ENCODE peak calls at places on chromosomes 1 and 21, in ten cellular contexts. Y, S, Z, B, H, A, L, E, M and W are unnamed samples.

GRCh38 chr1:224721000-224721399 is 104.9 kb downstream of the CNIH3 start:
- DNase-seq in Y (no peak), S (no peak), Z (no peak), B (no peak), H (no peak), A (no peak), L (no peak), E (no peak), M (no peak), W (no peak)

GRCh38 chr21:25094695-25095094 is 512.6 kb downstream of the MRPL39 start:
- DNase-seq in Y (no peak), S (no peak), Z (no peak), B (no peak), H (no peak), A (no peak), L (no peak), E (no peak), M (no peak), W (no peak)

GRCh38 chr1:77671836-77672235 is 10.6 kb downstream of the ZZZ3 start:
- DNase-seq in Y (no peak), S (no peak), Z (no peak), B (no peak), H (peak), A (no peak), L (no peak), E (no peak), M (no peak), W (no peak)

GRCh38 chr1:22447581-22448215 is 4.0 kb upstream of the ZBTB40 start:
- DNase-seq in Y (peak), S (no peak), Z (no peak), B (no peak), H (peak), A (no peak), L (no peak), E (no peak), M (no peak), W (no peak)

GRCh38 chr21:33924766-33925100 is 9.1 kb upstream of the ATP5PO start:
- DNase-seq in Y (no peak), S (no peak), Z (no peak), B (no peak), H (no peak), A (no peak), L (no peak), E (no peak), M (no peak), W (no peak)

GRCh38 chr1:161133220-161133740 is 813 bp upstream of the DEDD start:
- DNase-seq in Y (no peak), S (no peak), Z (no peak), B (no peak), H (no peak), A (no peak), L (no peak), E (no peak), M (no peak), W (no peak)

GRCh38 chr21:35529141-35529863 is 480.2 kb upstream of the RUNX1 start:
- DNase-seq in Y (no peak), S (no peak), Z (no peak), B (no peak), H (no peak), A (no peak), L (no peak), E (no peak), M (peak), W (no peak)

GRCh38 chr1:11858613-11858967 is at the start of gene NPPB:
- DNase-seq in Y (no peak), S (no peak), Z (no peak), B (no peak), H (no peak), A (no peak), L (no peak), E (no peak), M (no peak), W (no peak)

GRCh38 chr1:240000634-240001033 is 91.0 kb upstream of the FMN2 start:
- DNase-seq in Y (no peak), S (no peak), Z (peak), B (no peak), H (peak), A (no peak), L (no peak), E (no peak), M (no peak), W (no peak)

GRCh38 chr1:212752256-212752933 is 39.2 kb downstream of the NSL1 start:
- DNase-seq in Y (no peak), S (no peak), Z (no peak), B (no peak), H (peak), A (no peak), L (no peak), E (no peak), M (no peak), W (no peak)

GRCh38 chr1:226649780-226650179 is 89.3 kb downstream of the ITPKB start:
- DNase-seq in Y (peak), S (peak), Z (no peak), B (no peak), H (peak), A (no peak), L (no peak), E (peak), M (peak), W (no peak)

GRCh38 chr1:43992232-43992995 is 1.0 kb downstream of the CCDC24 start:
- DNase-seq in Y (no peak), S (no peak), Z (no peak), B (no peak), H (no peak), A (no peak), L (no peak), E (no peak), M (no peak), W (no peak)

GRCh38 chr1:67558449-67559193 is 126.4 kb upstream of the GADD45A start:
- DNase-seq in Y (no peak), S (no peak), Z (no peak), B (no peak), H (no peak), A (no peak), L (no peak), E (no peak), M (no peak), W (no peak)

GRCh38 chr1:7495894-7496293 is 275.2 kb upstream of the VAMP3 start:
- DNase-seq in Y (peak), S (no peak), Z (no peak), B (no peak), H (no peak), A (no peak), L (no peak), E (no peak), M (no peak), W (no peak)

GRCh38 chr1:212152869-212153268 is 117.3 kb downstream of the DTL start:
- DNase-seq in Y (no peak), S (no peak), Z (no peak), B (no peak), H (no peak), A (no peak), L (no peak), E (no peak), M (no peak), W (no peak)

GRCh38 chr1:84386716-84387479 is 11.4 kb upstream of the DNASE2B start:
- DNase-seq in Y (no peak), S (no peak), Z (no peak), B (no peak), H (peak), A (no peak), L (no peak), E (no peak), M (peak), W (no peak)

GRCh38 chr1:33297911-33298622 is 22.8 kb downstream of the A3GALT2 start:
- DNase-seq in Y (no peak), S (no peak), Z (no peak), B (no peak), H (no peak), A (no peak), L (no peak), E (no peak), M (no peak), W (no peak)

GRCh38 chr1:154330669-154331068 is 5.3 kb downstream of the ATP8B2 start:
- DNase-seq in Y (no peak), S (no peak), Z (no peak), B (no peak), H (no peak), A (no peak), L (no peak), E (no peak), M (no peak), W (no peak)

GRCh38 chr1:3673381-3674099 is 21.2 kb downstream of the TP73 start:
- DNase-seq in Y (no peak), S (no peak), Z (no peak), B (no peak), H (no peak), A (no peak), L (no peak), E (no peak), M (peak), W (no peak)
- TF ChIP-seq CTCF in Y (no peak), S (no peak), Z (no peak), B (no peak), H (no peak), A (peak), L (no peak), E (no peak), M (peak), W (no peak)

DNA sequence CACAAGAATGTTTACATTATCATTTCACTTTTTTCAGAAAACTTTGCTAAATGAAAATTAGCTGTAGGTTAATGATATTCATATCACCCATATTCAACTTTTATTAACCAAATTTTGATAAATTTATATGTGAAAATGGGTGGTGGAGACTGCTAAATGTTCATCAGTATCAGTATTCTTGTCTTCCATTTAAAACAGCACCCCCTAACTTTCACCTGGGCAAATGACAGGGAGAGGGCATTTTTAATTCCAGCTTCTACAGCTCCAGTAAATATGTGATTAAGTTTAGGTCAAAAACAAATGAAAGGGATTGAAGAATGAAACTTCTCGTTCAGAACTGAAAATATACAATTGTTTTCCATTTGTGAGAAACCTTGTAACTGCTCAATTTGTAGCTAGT is 722.2 kb downstream of the KCNT2 start:
- DNase-seq in Y (no peak), S (no peak), Z (no peak), B (no peak), H (no peak), A (no peak), L (no peak), E (no peak), M (no peak), W (no peak)
- TF ChIP-seq CTCF in Y (no peak), S (peak), Z (no peak), B (no peak), H (peak), A (peak), L (peak), E (no peak), M (no peak), W (peak)

GRCh38 chr1:42957229-42957879 is 1.3 kb downstream of the SLC2A1 start:
- DNase-seq in Y (no peak), S (no peak), Z (no peak), B (no peak), H (no peak), A (no peak), L (no peak), E (no peak), M (no peak), W (no peak)
- TF ChIP-seq CTCF in Y (no peak), S (no peak), Z (no peak), B (no peak), H (no peak), A (no peak), L (no peak), E (no peak), M (no peak), W (no peak)

DNA sequence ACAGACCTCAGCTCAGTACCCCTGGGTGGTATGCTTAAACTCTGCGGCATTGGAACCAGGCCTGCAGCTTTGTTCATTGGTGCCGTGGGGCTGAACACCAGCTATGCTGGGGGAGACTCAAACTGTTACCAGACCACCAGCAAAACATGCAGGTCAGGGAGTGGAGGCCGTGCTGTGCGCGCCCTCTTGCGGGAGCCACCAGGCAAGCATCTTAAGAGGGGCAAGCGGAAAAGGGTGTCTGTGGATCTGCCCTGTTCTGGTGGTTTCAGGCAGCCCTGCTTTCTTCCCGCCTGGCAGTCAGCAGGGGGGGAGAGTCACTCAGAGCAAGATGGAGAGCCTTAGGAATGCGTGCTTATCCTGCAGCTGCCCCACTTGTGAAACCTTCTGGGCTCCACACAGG is 276.9 kb upstream of the ZRANB2 start:
- DNase-seq in Y (no peak), S (no peak), Z (no peak), B (no peak), H (no peak), A (no peak), L (no peak), E (no peak), M (no peak), W (no peak)
- TF ChIP-seq CTCF in Y (peak), S (no peak), Z (no peak), B (no peak), H (no peak), A (no peak), L (no peak), E (no peak), M (no peak), W (no peak)

GRCh38 chr1:9688599-9688998 is 37.1 kb downstream of the PIK3CD start:
- DNase-seq in Y (no peak), S (no peak), Z (no peak), B (no peak), H (no peak), A (no peak), L (no peak), E (no peak), M (no peak), W (no peak)

GRCh38 chr1:9689011-9689706 is 37.6 kb downstream of the PIK3CD start:
- DNase-seq in Y (peak), S (peak), Z (no peak), B (peak), H (peak), A (no peak), L (peak), E (peak), M (peak), W (peak)

GRCh38 chr1:9687876-9688582 is 36.5 kb downstream of the PIK3CD start:
- DNase-seq in Y (peak), S (peak), Z (no peak), B (no peak), H (no peak), A (no peak), L (no peak), E (peak), M (peak), W (no peak)

GRCh38 chr1:9685833-9686232 is 34.3 kb downstream of the PIK3CD start:
- DNase-seq in Y (no peak), S (no peak), Z (no peak), B (no peak), H (no peak), A (no peak), L (no peak), E (no peak), M (no peak), W (no peak)

DNA sequence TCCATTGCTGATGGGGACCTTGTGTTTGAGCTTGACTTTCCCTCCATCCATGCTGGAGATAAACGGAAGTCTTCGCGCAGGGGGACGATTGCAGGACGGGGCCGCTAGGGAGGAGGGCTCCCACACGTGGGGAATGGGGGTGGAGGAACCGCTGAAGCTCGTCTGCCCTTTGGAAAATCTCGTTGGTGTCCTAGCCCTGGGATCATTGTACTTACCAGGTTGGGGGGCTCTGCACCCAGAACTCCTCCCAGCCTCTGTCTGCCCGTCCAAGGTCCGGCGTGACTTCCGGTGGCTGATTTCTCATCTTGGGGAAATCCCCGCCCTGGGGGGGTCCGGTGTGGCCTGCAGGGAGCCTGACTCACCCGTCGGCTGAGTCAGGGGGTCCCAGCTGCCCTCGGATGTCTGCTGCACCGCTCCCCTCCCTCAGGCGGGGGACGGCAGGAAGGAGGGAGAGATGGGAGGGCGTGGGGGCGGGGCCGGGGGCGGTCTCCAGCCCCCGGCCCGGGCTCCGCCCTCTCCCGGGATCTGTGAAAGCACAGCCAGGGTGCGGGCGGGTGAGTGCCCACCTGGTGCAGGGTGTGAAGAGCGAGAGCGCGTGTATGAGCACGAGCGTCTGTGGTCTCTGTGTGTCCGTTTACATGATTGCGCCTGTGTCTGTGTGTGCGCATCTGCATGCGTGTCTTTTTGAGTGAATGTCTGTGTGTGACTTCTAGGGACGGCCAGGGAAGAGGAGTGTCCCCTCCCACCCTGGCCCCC is 35.8 kb downstream of the PIK3CD start:
- DNase-seq in Y (peak), S (peak), Z (no peak), B (peak), H (peak), A (no peak), L (no peak), E (peak), M (peak), W (peak)
- TF ChIP-seq CTCF in Y (peak), S (no peak), Z (peak), B (peak), H (no peak), A (peak), L (no peak), E (no peak), M (peak), W (no peak)